ENCODE peak calls at places on chromosomes 11 and 22, in six cellular contexts. Y, H, Q, Z, I and W are unnamed samples.

GRCh38 chr11:134727204-134727603 is 315.2 kb upstream of the B3GAT1 start:
- DNase-seq in Y (no peak), H (no peak), Q (no peak), Z (no peak), I (peak), W (no peak)

GRCh38 chr22:17085277-17086091 is 684 bp downstream of the IL17RA start:
- DNase-seq in Y (no peak), H (no peak), Q (no peak), Z (no peak), I (peak), W (no peak)

GRCh38 chr11:662689-663274 is 25.7 kb downstream of the DRD4 start:
- DNase-seq in Y (peak), H (no peak), Q (peak), Z (no peak), I (peak), W (peak)

GRCh38 chr11:113540416-113541330 is 65.5 kb upstream of the DRD2 start:
- DNase-seq in Y (no peak), H (peak), Q (no peak), Z (no peak), I (no peak), W (no peak)

GRCh38 chr11:45812581-45813548 is 7.9 kb downstream of the SLC35C1 start:
- DNase-seq in Y (no peak), H (no peak), Q (peak), Z (no peak), I (no peak), W (no peak)

GRCh38 chr11:95081412-95081811 is 8.2 kb upstream of the ENDOD1 start:
- DNase-seq in Y (no peak), H (no peak), Q (no peak), Z (no peak), I (no peak), W (no peak)

GRCh38 chr11:86798988-86799387 is 1.4 kb upstream of the PRSS23 start:
- DNase-seq in Y (no peak), H (no peak), Q (no peak), Z (no peak), I (no peak), W (no peak)

GRCh38 chr22:40364431-40364830 is 6.0 kb upstream of the SGSM3 start:
- DNase-seq in Y (no peak), H (no peak), Q (no peak), Z (no peak), I (no peak), W (no peak)

GRCh38 chr11:64556044-64556720 is 34.8 kb upstream of the SLC22A12 start:
- DNase-seq in Y (no peak), H (no peak), Q (no peak), Z (no peak), I (no peak), W (no peak)

GRCh38 chr11:92556435-92556834 is 331.8 kb downstream of the FAT3 start:
- DNase-seq in Y (no peak), H (no peak), Q (no peak), Z (no peak), I (no peak), W (no peak)

GRCh38 chr11:11604340-11604992 is 17.3 kb downstream of the GALNT18 start:
- DNase-seq in Y (no peak), H (no peak), Q (no peak), Z (no peak), I (no peak), W (no peak)

GRCh38 chr22:17562906-17563870 is at the start of gene SLC25A18:
- DNase-seq in Y (peak), H (no peak), Q (no peak), Z (no peak), I (peak), W (no peak)

GRCh38 chr22:48494968-48495750 is 1332.5 kb downstream of the BRD1 start:
- DNase-seq in Y (no peak), H (no peak), Q (no peak), Z (no peak), I (no peak), W (no peak)

GRCh38 chr11:79493555-79494171 is 52.8 kb upstream of the TENM4 start:
- DNase-seq in Y (peak), H (peak), Q (peak), Z (no peak), I (peak), W (peak)

GRCh38 chr22:28505416-28506156 is 174.1 kb downstream of the TTC28 start:
- DNase-seq in Y (no peak), H (no peak), Q (no peak), Z (no peak), I (no peak), W (no peak)
- TF ChIP-seq CHD2 in Y (no peak), H (no peak), Q (no peak), Z (no peak), I (no peak), W (no peak)

GRCh38 chr22:45999379-45999971 is 22.5 kb upstream of the WNT7B start:
- DNase-seq in Y (no peak), H (no peak), Q (no peak), Z (no peak), I (no peak), W (no peak)
- TF ChIP-seq EP300 in Y (no peak), H (no peak), Q (no peak), Z (no peak), I (no peak), W (no peak)

DNA sequence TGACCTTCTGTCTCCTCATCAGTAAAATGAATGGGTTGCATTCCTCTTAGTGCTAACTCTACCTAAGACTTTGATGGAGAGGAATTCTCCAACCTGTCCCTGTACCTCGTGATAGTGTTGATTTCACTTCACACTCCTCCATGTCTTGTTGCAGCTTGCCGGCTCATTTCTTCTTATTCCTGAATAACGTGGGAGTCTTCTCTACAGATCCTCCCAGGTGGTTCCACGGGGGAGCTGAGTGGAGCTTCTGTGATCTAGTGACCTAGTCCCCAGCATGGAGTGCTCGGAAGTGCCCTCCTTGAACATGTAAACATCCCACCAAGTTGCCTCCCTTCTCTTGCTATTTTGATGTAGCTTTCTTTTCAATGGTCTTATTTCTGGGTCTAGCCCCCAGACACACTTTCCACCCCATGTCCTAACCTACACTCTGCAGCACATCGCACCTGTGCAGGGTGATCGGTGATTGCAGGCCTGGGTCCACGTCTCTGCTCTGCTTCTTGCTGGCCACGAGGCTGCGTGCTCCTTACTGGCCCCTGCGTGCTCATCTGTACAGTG is 44.8 kb upstream of the MYEOV start:
- DNase-seq in Y (no peak), H (no peak), Q (no peak), Z (no peak), I (no peak), W (no peak)
- TF ChIP-seq CHD2 in Y (no peak), H (no peak), Q (no peak), Z (no peak), I (no peak), W (no peak)

DNA sequence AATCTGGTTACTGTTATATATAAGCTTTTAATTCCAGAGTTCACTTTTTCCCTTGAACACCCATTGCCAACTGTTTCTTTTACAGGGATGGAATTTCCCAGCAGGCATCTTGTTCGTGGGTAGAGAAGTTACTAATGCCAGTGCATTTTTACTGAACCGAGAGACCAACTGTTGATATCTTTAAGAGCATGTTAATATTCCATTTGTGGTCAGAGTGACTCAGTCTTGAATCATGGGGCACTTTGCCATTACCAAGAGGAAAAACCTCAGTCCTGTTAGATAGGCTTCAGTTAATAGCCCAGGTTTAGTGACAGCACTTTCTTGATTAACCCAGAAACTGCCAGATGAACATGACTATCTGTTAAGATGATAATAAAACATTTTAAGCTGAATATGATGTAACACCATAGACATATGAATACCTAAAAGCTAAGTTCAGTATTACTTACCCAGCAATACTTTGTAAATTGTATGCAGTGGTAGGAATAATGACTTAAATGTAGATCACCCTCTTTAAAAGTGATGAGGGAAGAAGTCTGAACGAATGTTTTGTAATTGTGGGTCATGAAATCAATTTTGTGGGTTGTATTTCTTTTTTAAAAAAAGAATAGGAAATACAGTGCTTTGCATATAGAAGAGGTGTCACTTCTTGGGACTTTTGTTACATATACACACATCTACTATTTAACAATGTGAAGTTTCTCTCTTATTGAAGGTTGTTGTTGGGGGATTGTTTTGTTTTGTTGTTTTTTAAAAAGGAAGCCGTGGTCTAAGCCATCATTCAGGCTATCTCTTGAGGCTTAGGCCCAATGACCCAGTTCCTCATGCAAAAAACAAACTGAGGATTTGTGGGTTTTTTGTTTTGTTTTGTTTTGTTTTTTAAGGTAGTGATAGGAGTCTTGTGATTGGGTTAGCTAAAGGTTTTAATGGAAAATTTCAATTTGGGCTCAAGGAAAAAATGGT is 79.2 kb upstream of the GRIK4 start:
- DNase-seq in Y (peak), H (no peak), Q (no peak), Z (peak), I (peak), W (peak)
- TF ChIP-seq EP300 in Y (no peak), H (no peak), Q (peak), Z (no peak), I (no peak), W (no peak)

GRCh38 chr11:120811731-120812130 is 212.2 kb upstream of the TBCEL start:
- DNase-seq in Y (no peak), H (no peak), Q (no peak), Z (no peak), I (no peak), W (no peak)
- TF ChIP-seq CHD2 in Y (no peak), H (no peak), Q (no peak), Z (no peak), I (no peak), W (no peak)

DNA sequence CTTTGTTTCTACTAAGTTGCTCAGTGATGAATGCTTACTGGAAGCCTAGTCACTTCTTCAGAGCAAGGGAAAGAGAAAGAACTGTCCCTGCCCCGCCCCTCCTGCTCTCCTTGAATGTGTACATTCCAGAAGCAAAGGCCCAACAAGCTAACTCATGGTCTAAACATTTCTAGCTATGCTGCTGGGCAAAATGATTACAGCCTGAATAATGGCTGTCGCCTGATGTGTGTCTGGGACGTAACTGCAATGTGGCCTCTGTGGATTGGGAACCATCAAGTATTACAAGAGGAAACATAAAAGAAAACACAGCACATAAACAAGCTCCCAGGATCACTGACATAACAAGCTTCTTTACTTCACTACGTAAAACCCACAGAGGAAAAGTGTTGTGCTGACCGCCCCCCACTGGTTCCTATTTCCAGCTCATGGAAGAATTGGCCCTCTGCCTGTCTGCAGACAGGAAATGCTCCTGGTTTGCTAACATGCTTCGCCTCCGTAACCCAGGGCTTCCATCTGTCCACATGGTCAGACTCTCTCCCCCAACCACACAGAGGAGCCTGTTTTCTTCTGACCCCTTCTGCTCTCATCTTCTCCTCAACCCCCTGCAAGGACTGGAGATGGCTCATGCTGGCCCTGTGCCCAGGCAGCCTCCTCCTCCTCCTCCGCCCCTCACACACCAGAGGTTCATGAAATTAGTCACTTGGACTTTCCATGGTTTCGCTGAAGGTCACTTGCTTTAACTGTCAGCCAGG is 187.2 kb downstream of the MAML2 start:
- DNase-seq in Y (peak), H (no peak), Q (peak), Z (peak), I (peak), W (peak)
- TF ChIP-seq EP300 in Y (no peak), H (no peak), Q (peak), Z (peak), I (peak), W (no peak)